ENCODE peak calls at places on chromosomes 1 and 21, in four cellular contexts. W is GM10248, T is cardiac muscle cell, A is G401. I is an unnamed sample.

GRCh38 chr1:27713869-27714513 is 11.8 kb upstream of the FAM76A start:
- DNase-seq in W (no peak), T (no peak), A (no peak), I (no peak)

GRCh38 chr1:59331686-59332085 is 34.8 kb downstream of the FGGY start:
- DNase-seq in W (no peak), T (no peak), A (no peak), I (no peak)

GRCh38 chr1:46742069-46742468 is 23.2 kb upstream of the EFCAB14 start:
- DNase-seq in W (no peak), T (no peak), A (no peak), I (no peak)

GRCh38 chr1:226654046-226654445 is 85.0 kb downstream of the ITPKB start:
- DNase-seq in W (no peak), T (peak; percentile 46), A (no peak), I (no peak)

GRCh38 chr1:39293375-39294070 is 89.0 kb downstream of the MACF1 start:
- DNase-seq in W (no peak), T (no peak), A (no peak), I (no peak)

GRCh38 chr1:204041232-204041767 is 31.6 kb upstream of the SOX13 start:
- DNase-seq in W (no peak), T (no peak), A (no peak), I (no peak)

GRCh38 chr21:34147835-34148804 is 74.7 kb downstream of the MRPS6 start:
- DNase-seq in W (no peak), T (no peak), A (no peak), I (no peak)

GRCh38 chr1:194045416-194045815 is 859.0 kb upstream of the B3GALT2 start:
- DNase-seq in W (no peak), T (no peak), A (no peak), I (no peak)

GRCh38 chr21:36134820-36135390 is at the start of gene CBR3:
- DNase-seq in W (peak; percentile 39), T (no peak), A (peak; percentile 55), I (no peak)

GRCh38 chr1:162374406-162374805 is 2.2 kb downstream of the SPATA46 start:
- DNase-seq in W (no peak), T (no peak), A (no peak), I (no peak)

GRCh38 chr1:36516372-36517018 is 33.8 kb upstream of the CSF3R start:
- DNase-seq in W (peak; percentile 84), T (peak; percentile 76), A (peak; percentile 44), I (peak; percentile 69)

GRCh38 chr1:53765656-53766055 is 26.7 kb upstream of the GLIS1 start:
- DNase-seq in W (no peak), T (no peak), A (no peak), I (no peak)

GRCh38 chr1:228006034-228006792 is 585 bp upstream of the WNT3A start:
- DNase-seq in W (peak; percentile 15), T (no peak), A (no peak), I (no peak)

GRCh38 chr1:230068952-230069684 is 2.1 kb downstream of the GALNT2 start:
- DNase-seq in W (peak; percentile 32), T (peak; percentile 10), A (peak; percentile 41), I (peak; percentile 19)

GRCh38 chr1:32448773-32449456 is 16.0 kb upstream of the ZBTB8B start:
- DNase-seq in W (no peak), T (peak; percentile 18), A (peak; percentile 46), I (peak; percentile 44)

GRCh38 chr1:46467183-46467504 is 22.5 kb upstream of the DMBX1 start:
- DNase-seq in W (no peak), T (no peak), A (no peak), I (no peak)

GRCh38 chr1:229268505-229268904 is 2.4 kb upstream of the RAB4A start:
- DNase-seq in W (no peak), T (no peak), A (no peak), I (no peak)

GRCh38 chr1:108107658-108108057 is 92.5 kb downstream of the SLC25A24 start:
- DNase-seq in W (no peak), T (no peak), A (no peak), I (no peak)

GRCh38 chr1:226708342-226708780 is 30.7 kb downstream of the ITPKB start:
- DNase-seq in W (no peak), T (no peak), A (peak; percentile 29), I (no peak)

GRCh38 chr1:185939142-185939541 is 205.0 kb downstream of the HMCN1 start:
- DNase-seq in W (no peak), T (no peak), A (no peak), I (no peak)

GRCh38 chr1:234505774-234506114 is 26.8 kb upstream of the TARBP1 start:
- DNase-seq in W (no peak), T (no peak), A (no peak), I (no peak)

GRCh38 chr1:26694185-26694572 is 1.6 kb upstream of the ARID1A start:
- DNase-seq in W (no peak), T (peak; percentile 62), A (no peak), I (no peak)

GRCh38 chr1:23344987-23345472 is 946 bp upstream of the HNRNPR start:
- DNase-seq in W (no peak), T (no peak), A (no peak), I (no peak)

GRCh38 chr1:204782118-204782700 is 88.5 kb upstream of the NFASC start:
- DNase-seq in W (no peak), T (no peak), A (no peak), I (no peak)

I was measured in OCI-LY7.